ENCODE peak calls at places on chromosome 17, in seven cellular contexts. One of them, this sample, is unnamed.

GRCh38 chr17:63881935-63882601 is at the start of gene GH2:
- DNase-seq in fibroblast of lung: peak; percentile 23
- DNase-seq in bronchial epithelial cell: peak; percentile 57
- DNase-seq in GM12865: peak; percentile 54
- DNase-seq in right atrium auricular region: peak; percentile 60
- DNase-seq in uterus: no peak
- DNase-seq in Calu3: peak; percentile 56
- DNase-seq in this sample: peak; percentile 43

GRCh38 chr17:77315551-77316190 is 174.9 kb downstream of the SEC14L1 start:
- DNase-seq in uterus: no peak
- DNase-seq in Calu3: no peak
- DNase-seq in right atrium auricular region: no peak
- DNase-seq in GM12865: no peak
- DNase-seq in bronchial epithelial cell: no peak
- DNase-seq in fibroblast of lung: peak; percentile 34
- DNase-seq in this sample: no peak

GRCh38 chr17:19502517-19502916 is 31.1 kb upstream of the SLC47A1 start:
- DNase-seq in right atrium auricular region: no peak
- DNase-seq in Calu3: no peak
- DNase-seq in bronchial epithelial cell: peak; percentile 7
- DNase-seq in uterus: no peak
- DNase-seq in fibroblast of lung: no peak
- DNase-seq in GM12865: peak; percentile 16
- DNase-seq in this sample: no peak

GRCh38 chr17:3535253-3535995 is 22.2 kb downstream of the TRPV3 start:
- DNase-seq in uterus: no peak
- DNase-seq in fibroblast of lung: peak; percentile 77
- DNase-seq in GM12865: peak; percentile 87
- DNase-seq in bronchial epithelial cell: peak; percentile 40
- DNase-seq in Calu3: peak; percentile 25
- DNase-seq in right atrium auricular region: no peak
- DNase-seq in this sample: peak; percentile 64

GRCh38 chr17:36597229-36597628 is 4.2 kb upstream of the MRM1 start:
- DNase-seq in uterus: no peak
- DNase-seq in GM12865: no peak
- DNase-seq in Calu3: no peak
- DNase-seq in fibroblast of lung: no peak
- DNase-seq in bronchial epithelial cell: no peak
- DNase-seq in right atrium auricular region: no peak
- DNase-seq in this sample: no peak

GRCh38 chr17:48308591-48308990 is 121.4 kb downstream of the SKAP1 start:
- DNase-seq in GM12865: no peak
- DNase-seq in right atrium auricular region: no peak
- DNase-seq in bronchial epithelial cell: no peak
- DNase-seq in fibroblast of lung: no peak
- DNase-seq in Calu3: no peak
- DNase-seq in uterus: no peak
- DNase-seq in this sample: no peak

GRCh38 chr17:42135664-42136653 is 13.4 kb downstream of the HSPB9 start:
- DNase-seq in fibroblast of lung: peak; percentile 73
- DNase-seq in right atrium auricular region: peak; percentile 78
- DNase-seq in Calu3: peak; percentile 90
- DNase-seq in uterus: peak; percentile 64
- DNase-seq in GM12865: no peak
- DNase-seq in bronchial epithelial cell: peak; percentile 88
- DNase-seq in this sample: no peak

GRCh38 chr17:77498056-77498785 is 357.5 kb downstream of the SEC14L1 start:
- DNase-seq in uterus: peak; percentile 12
- DNase-seq in fibroblast of lung: no peak
- DNase-seq in right atrium auricular region: no peak
- DNase-seq in bronchial epithelial cell: no peak
- DNase-seq in Calu3: no peak
- DNase-seq in GM12865: no peak
- DNase-seq in this sample: no peak

GRCh38 chr17:3964203-3965122 is at the start of gene ATP2A3:
- DNase-seq in GM12865: peak; percentile 80
- DNase-seq in Calu3: peak; percentile 28
- DNase-seq in fibroblast of lung: no peak
- DNase-seq in right atrium auricular region: no peak
- DNase-seq in bronchial epithelial cell: no peak
- DNase-seq in uterus: no peak
- DNase-seq in this sample: peak; percentile 63

GRCh38 chr17:62679866-62680377 is 52.5 kb downstream of the MRC2 start:
- DNase-seq in bronchial epithelial cell: no peak
- DNase-seq in fibroblast of lung: no peak
- DNase-seq in Calu3: no peak
- DNase-seq in GM12865: no peak
- DNase-seq in right atrium auricular region: no peak
- DNase-seq in uterus: no peak
- DNase-seq in this sample: no peak

GRCh38 chr17:70050931-70051330 is 24.1 kb upstream of the KCNJ16 start:
- DNase-seq in bronchial epithelial cell: no peak
- DNase-seq in GM12865: no peak
- DNase-seq in fibroblast of lung: peak; percentile 76
- DNase-seq in Calu3: no peak
- DNase-seq in uterus: no peak
- DNase-seq in right atrium auricular region: no peak
- DNase-seq in this sample: no peak

GRCh38 chr17:15092762-15093161 is 172.4 kb downstream of the PMP22 start:
- DNase-seq in fibroblast of lung: peak; percentile 8
- DNase-seq in right atrium auricular region: no peak
- DNase-seq in uterus: no peak
- DNase-seq in Calu3: no peak
- DNase-seq in GM12865: no peak
- DNase-seq in bronchial epithelial cell: peak; percentile 64
- DNase-seq in this sample: no peak

GRCh38 chr17:68709995-68710780 is 109.0 kb upstream of the FAM20A start:
- DNase-seq in bronchial epithelial cell: no peak
- DNase-seq in uterus: peak; percentile 24
- DNase-seq in Calu3: no peak
- DNase-seq in right atrium auricular region: no peak
- DNase-seq in fibroblast of lung: peak; percentile 13
- DNase-seq in GM12865: no peak
- DNase-seq in this sample: no peak

GRCh38 chr17:18978050-18978449 is 26.1 kb downstream of the SLC5A10 start:
- DNase-seq in GM12865: no peak
- DNase-seq in fibroblast of lung: no peak
- DNase-seq in bronchial epithelial cell: no peak
- DNase-seq in uterus: no peak
- DNase-seq in right atrium auricular region: no peak
- DNase-seq in Calu3: no peak
- DNase-seq in this sample: no peak

GRCh38 chr17:65712383-65713267 is 151.2 kb upstream of the AXIN2 start:
- DNase-seq in uterus: peak; percentile 69
- DNase-seq in right atrium auricular region: no peak
- DNase-seq in Calu3: no peak
- DNase-seq in GM12865: peak; percentile 32
- DNase-seq in fibroblast of lung: no peak
- DNase-seq in bronchial epithelial cell: no peak
- DNase-seq in this sample: no peak

GRCh38 chr17:13931111-13931526 is 138.2 kb upstream of the COX10 start:
- DNase-seq in uterus: peak; percentile 51
- DNase-seq in Calu3: no peak
- DNase-seq in fibroblast of lung: peak; percentile 68
- DNase-seq in bronchial epithelial cell: peak; percentile 22
- DNase-seq in GM12865: no peak
- DNase-seq in right atrium auricular region: no peak
- DNase-seq in this sample: no peak

GRCh38 chr17:58318065-58318481 is 10.5 kb downstream of the TSPOAP1 start:
- DNase-seq in bronchial epithelial cell: no peak
- DNase-seq in Calu3: no peak
- DNase-seq in GM12865: no peak
- DNase-seq in uterus: peak; percentile 8
- DNase-seq in fibroblast of lung: no peak
- DNase-seq in right atrium auricular region: no peak
- DNase-seq in this sample: no peak

GRCh38 chr17:63542218-63542545 is 8.1 kb upstream of the DCAF7 start:
- DNase-seq in bronchial epithelial cell: no peak
- DNase-seq in GM12865: no peak
- DNase-seq in Calu3: no peak
- DNase-seq in fibroblast of lung: no peak
- DNase-seq in right atrium auricular region: no peak
- DNase-seq in uterus: no peak
- DNase-seq in this sample: no peak

DNA sequence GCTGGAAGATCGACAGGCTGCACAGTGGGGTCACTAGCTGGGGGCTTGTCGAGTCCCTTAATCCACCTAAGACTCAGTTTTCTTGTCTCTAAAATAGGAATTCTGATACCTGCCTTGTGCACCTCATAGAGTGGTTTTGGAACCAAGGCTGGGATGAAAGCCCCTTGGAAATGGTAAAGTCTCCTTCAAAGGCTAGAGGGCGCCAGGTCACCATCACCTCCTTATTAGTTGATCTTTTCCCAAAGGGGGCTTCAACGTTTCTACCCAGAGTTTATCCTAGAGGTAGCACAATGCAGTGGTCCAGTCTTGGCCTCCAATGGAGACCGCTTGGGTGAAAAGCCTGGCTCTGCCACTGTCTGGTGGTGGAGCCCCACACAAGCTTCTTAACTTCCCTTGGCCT is 158.2 kb downstream of the AIPL1 start:
- DNase-seq in GM12865: no peak
- DNase-seq in uterus: no peak
- DNase-seq in bronchial epithelial cell: no peak
- DNase-seq in fibroblast of lung: no peak
- DNase-seq in Calu3: no peak
- DNase-seq in right atrium auricular region: no peak
- DNase-seq in this sample: no peak
- TF ChIP-seq CTCF in GM12865: no peak
- TF ChIP-seq CTCF in uterus: no peak
- TF ChIP-seq CTCF in bronchial epithelial cell: no peak
- TF ChIP-seq CTCF in fibroblast of lung: no peak
- TF ChIP-seq CTCF in Calu3: no peak
- TF ChIP-seq CTCF in right atrium auricular region: no peak
- TF ChIP-seq CTCF in this sample: no peak

GRCh38 chr17:79124513-79125209 is 50.0 kb downstream of the ENGASE start:
- DNase-seq in uterus: no peak
- DNase-seq in bronchial epithelial cell: no peak
- DNase-seq in GM12865: no peak
- DNase-seq in fibroblast of lung: no peak
- DNase-seq in right atrium auricular region: no peak
- DNase-seq in Calu3: no peak
- DNase-seq in this sample: no peak

GRCh38 chr17:79126139-79126538 is 51.5 kb downstream of the ENGASE start:
- DNase-seq in fibroblast of lung: no peak
- DNase-seq in GM12865: no peak
- DNase-seq in Calu3: peak; percentile 40
- DNase-seq in uterus: no peak
- DNase-seq in bronchial epithelial cell: no peak
- DNase-seq in right atrium auricular region: no peak
- DNase-seq in this sample: no peak

GRCh38 chr17:79123988-79124387 is 49.4 kb downstream of the ENGASE start:
- DNase-seq in uterus: no peak
- DNase-seq in right atrium auricular region: no peak
- DNase-seq in fibroblast of lung: no peak
- DNase-seq in GM12865: no peak
- DNase-seq in bronchial epithelial cell: no peak
- DNase-seq in Calu3: no peak
- DNase-seq in this sample: no peak

GRCh38 chr17:79127534-79128135 is 53.0 kb downstream of the ENGASE start:
- DNase-seq in uterus: no peak
- DNase-seq in bronchial epithelial cell: no peak
- DNase-seq in right atrium auricular region: no peak
- DNase-seq in Calu3: no peak
- DNase-seq in GM12865: no peak
- DNase-seq in fibroblast of lung: no peak
- DNase-seq in this sample: no peak

GRCh38 chr17:79125503-79125902 is 50.9 kb downstream of the ENGASE start:
- DNase-seq in GM12865: no peak
- DNase-seq in fibroblast of lung: no peak
- DNase-seq in uterus: no peak
- DNase-seq in Calu3: no peak
- DNase-seq in bronchial epithelial cell: no peak
- DNase-seq in right atrium auricular region: no peak
- DNase-seq in this sample: no peak
- TF ChIP-seq CTCF in GM12865: no peak
- TF ChIP-seq CTCF in fibroblast of lung: no peak
- TF ChIP-seq CTCF in uterus: no peak
- TF ChIP-seq CTCF in Calu3: no peak
- TF ChIP-seq CTCF in bronchial epithelial cell: no peak
- TF ChIP-seq CTCF in right atrium auricular region: no peak
- TF ChIP-seq CTCF in this sample: no peak

GRCh38 chr17:7557825-7558543 is 566 bp upstream of the TNFSF13 start:
- DNase-seq in fibroblast of lung: peak; percentile 72
- DNase-seq in bronchial epithelial cell: peak; percentile 43
- DNase-seq in Calu3: peak; percentile 93
- DNase-seq in GM12865: peak; percentile 79
- DNase-seq in right atrium auricular region: peak; percentile 88
- DNase-seq in uterus: peak; percentile 86
- DNase-seq in this sample: no peak
- TF ChIP-seq CTCF in fibroblast of lung: no peak
- TF ChIP-seq CTCF in bronchial epithelial cell: no peak
- TF ChIP-seq CTCF in Calu3: no peak
- TF ChIP-seq CTCF in GM12865: no peak
- TF ChIP-seq CTCF in right atrium auricular region: no peak
- TF ChIP-seq CTCF in uterus: no peak
- TF ChIP-seq CTCF in this sample: no peak

GRCh38 chr17:5135726-5136579 is 20.1 kb downstream of the USP6 start:
- DNase-seq in bronchial epithelial cell: no peak
- DNase-seq in Calu3: no peak
- DNase-seq in fibroblast of lung: no peak
- DNase-seq in right atrium auricular region: peak; percentile 50
- DNase-seq in GM12865: no peak
- DNase-seq in uterus: no peak
- DNase-seq in this sample: no peak

GRCh38 chr17:5133311-5133710 is 17.5 kb downstream of the USP6 start:
- DNase-seq in fibroblast of lung: no peak
- DNase-seq in uterus: no peak
- DNase-seq in bronchial epithelial cell: no peak
- DNase-seq in Calu3: no peak
- DNase-seq in right atrium auricular region: no peak
- DNase-seq in GM12865: no peak
- DNase-seq in this sample: no peak

GRCh38 chr17:5139454-5139725 is 23.6 kb downstream of the USP6 start:
- DNase-seq in uterus: no peak
- DNase-seq in GM12865: no peak
- DNase-seq in right atrium auricular region: no peak
- DNase-seq in fibroblast of lung: no peak
- DNase-seq in Calu3: no peak
- DNase-seq in bronchial epithelial cell: no peak
- DNase-seq in this sample: no peak

DNA sequence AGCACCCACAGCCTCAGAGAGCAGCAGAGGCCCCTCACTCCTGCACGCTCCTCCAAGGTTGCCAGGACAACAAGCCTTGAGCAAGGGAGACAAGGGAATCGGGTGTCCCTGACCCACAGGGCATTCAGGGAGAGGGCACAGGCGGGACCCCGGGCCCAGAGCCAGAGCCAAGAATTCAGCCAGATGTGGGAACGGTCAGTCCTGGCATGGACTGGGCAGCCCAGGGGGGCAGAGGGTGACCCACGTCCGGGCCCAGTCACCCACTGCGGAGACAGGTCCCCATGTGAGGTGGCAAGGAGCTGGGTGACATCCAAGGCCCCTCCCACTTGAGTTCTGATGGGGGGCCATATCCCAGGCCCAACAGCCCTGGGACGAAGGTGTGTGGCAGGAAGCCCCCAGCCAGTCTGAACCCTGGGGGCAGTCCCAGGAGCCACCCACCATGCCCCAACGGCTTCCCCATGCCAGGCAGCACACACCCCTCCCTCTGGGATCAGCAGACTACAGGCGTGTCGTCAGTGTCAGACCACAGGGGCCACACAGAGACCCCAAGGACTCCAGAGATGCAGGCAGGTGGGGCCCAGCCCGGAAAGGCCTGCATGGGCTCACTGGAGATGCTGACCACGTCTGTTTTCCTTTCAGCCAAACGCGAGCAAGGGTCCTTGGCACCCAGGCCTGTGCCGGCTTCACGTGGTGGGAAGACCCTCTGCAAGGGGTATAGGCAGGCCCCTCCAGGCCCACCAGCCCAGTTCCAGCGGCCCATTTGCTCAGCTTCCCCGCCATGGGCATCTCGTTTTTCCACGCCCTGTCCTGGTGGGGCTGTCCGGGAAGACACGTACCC is 23.0 kb downstream of the USP6 start:
- DNase-seq in uterus: no peak
- DNase-seq in Calu3: no peak
- DNase-seq in fibroblast of lung: no peak
- DNase-seq in GM12865: no peak
- DNase-seq in right atrium auricular region: peak; percentile 48
- DNase-seq in bronchial epithelial cell: no peak
- DNase-seq in this sample: no peak
- TF ChIP-seq CTCF in uterus: no peak
- TF ChIP-seq CTCF in Calu3: no peak
- TF ChIP-seq CTCF in fibroblast of lung: no peak
- TF ChIP-seq CTCF in GM12865: no peak
- TF ChIP-seq CTCF in right atrium auricular region: no peak
- TF ChIP-seq CTCF in bronchial epithelial cell: no peak
- TF ChIP-seq CTCF in this sample: no peak